ENCODE peak calls at places on chromosome 20, in four cellular contexts. D is progenitor cell of endocrine pancreas, R is NCI-H1105 treated with DMSO at 0.1 percent for 48 hours, M is GM04504. Y is an unnamed sample.

GRCh38 chr20:38073307-38074010 is 39.9 kb downstream of the RPRD1B start:
- DNase-seq in D (no peak), R (peak; percentile 70), M (peak; percentile 78), Y (no peak)

GRCh38 chr20:63134201-63134612 is 81.7 kb downstream of the YTHDF1 start:
- DNase-seq in D (no peak), R (no peak), M (no peak), Y (peak; percentile 59)

GRCh38 chr20:25218109-25218486 is 22.6 kb downstream of the ENTPD6 start:
- DNase-seq in D (no peak), R (no peak), M (no peak), Y (no peak)

GRCh38 chr20:7691647-7692046 is 248.6 kb downstream of the HAO1 start:
- DNase-seq in D (no peak), R (no peak), M (no peak), Y (no peak)

GRCh38 chr20:63744574-63745423 is 5.2 kb downstream of the SLC2A4RG start:
- DNase-seq in D (no peak), R (no peak), M (no peak), Y (no peak)

GRCh38 chr20:4544765-4545164 is 176.9 kb upstream of the PRND start:
- DNase-seq in D (no peak), R (no peak), M (peak; percentile 23), Y (no peak)

GRCh38 chr20:37119356-37120036 is 23.7 kb upstream of the RBL1 start:
- DNase-seq in D (no peak), R (no peak), M (no peak), Y (no peak)

GRCh38 chr20:62979876-62980373 is 26.8 kb downstream of the BHLHE23 start:
- DNase-seq in D (no peak), R (peak; percentile 64), M (no peak), Y (no peak)

GRCh38 chr20:47318596-47319516 is 37.6 kb downstream of the ZMYND8 start:
- DNase-seq in D (no peak), R (no peak), M (no peak), Y (peak; percentile 96)

GRCh38 chr20:50274570-50275430 is 84.2 kb downstream of the CEBPB start:
- DNase-seq in D (no peak), R (no peak), M (no peak), Y (peak; percentile 91)

GRCh38 chr20:43558412-43559146 is at the start of gene SGK2:
- DNase-seq in D (peak; percentile 55), R (no peak), M (no peak), Y (no peak)

GRCh38 chr20:43389839-43390626 is 67.7 kb upstream of the SRSF6 start:
- DNase-seq in D (no peak), R (no peak), M (no peak), Y (peak; percentile 87)

GRCh38 chr20:17226410-17227198 is at the start of gene PCSK2:
- DNase-seq in D (peak; percentile 78), R (peak; percentile 96), M (peak; percentile 7), Y (peak; percentile 43)

GRCh38 chr20:47668313-47669156 is 116.7 kb downstream of the SULF2 start:
- DNase-seq in D (no peak), R (no peak), M (no peak), Y (peak; percentile 43)

GRCh38 chr20:35606127-35606526 is 9.5 kb upstream of the SPAG4 start:
- DNase-seq in D (no peak), R (no peak), M (no peak), Y (no peak)

GRCh38 chr20:56579261-56579660 is 46.2 kb downstream of the FAM209B start:
- DNase-seq in D (no peak), R (no peak), M (no peak), Y (no peak)

GRCh38 chr20:4813076-4813838 is 91.5 kb downstream of the PRND start:
- DNase-seq in D (no peak), R (no peak), M (no peak), Y (peak; percentile 83)

GRCh38 chr20:13061381-13061780 is 52.6 kb downstream of the SPTLC3 start:
- DNase-seq in D (no peak), R (peak; percentile 4), M (no peak), Y (no peak)

GRCh38 chr20:43749734-43750294 is 23.0 kb upstream of the GTSF1L start:
- DNase-seq in D (peak; percentile 90), R (peak; percentile 47), M (no peak), Y (peak; percentile 84)

GRCh38 chr20:60126975-60127374 is 168.8 kb downstream of the CDH26 start:
- DNase-seq in D (no peak), R (no peak), M (no peak), Y (no peak)

GRCh38 chr20:48614593-48615274 is 213.1 kb downstream of the PREX1 start:
- DNase-seq in D (no peak), R (no peak), M (no peak), Y (peak; percentile 19)

GRCh38 chr20:32465092-32465900 is 107.2 kb downstream of the ASXL1 start:
- DNase-seq in D (no peak), R (no peak), M (no peak), Y (peak; percentile 83)

GRCh38 chr20:32988008-32988407 is 16.2 kb downstream of the SUN5 start:
- DNase-seq in D (no peak), R (no peak), M (no peak), Y (no peak)

GRCh38 chr20:45489083-45489531 is 19.6 kb downstream of the WFDC2 start:
- DNase-seq in D (no peak), R (no peak), M (no peak), Y (no peak)

GRCh38 chr20:54014301-54014914 is 56.0 kb downstream of the BCAS1 start:
- DNase-seq in D (no peak), R (no peak), M (no peak), Y (no peak)

GRCh38 chr20:23631226-23631822 is 6.4 kb downstream of the CST3 start:
- DNase-seq in D (no peak), R (no peak), M (no peak), Y (no peak)

GRCh38 chr20:47360489-47361267 is 4.2 kb upstream of the ZMYND8 start:
- DNase-seq in D (no peak), R (peak; percentile 95), M (peak; percentile 51), Y (peak; percentile 85)

GRCh38 chr20:36330091-36330490 is 24.0 kb downstream of the DLGAP4 start:
- DNase-seq in D (no peak), R (no peak), M (no peak), Y (no peak)

GRCh38 chr20:59735486-59735885 is 131.1 kb downstream of the PHACTR3 start:
- DNase-seq in D (peak; percentile 1), R (no peak), M (no peak), Y (no peak)

GRCh38 chr20:33679758-33680485 is 5.7 kb upstream of the NECAB3 start:
- DNase-seq in D (no peak), R (no peak), M (no peak), Y (no peak)